ENCODE peak calls at places on chromosomes 16 and 17, in five cellular contexts. Y is activated naive CD4-positive, alpha-beta T cell; E is CD4-positive, CD25-positive, alpha-beta regulatory T cell; W is AG04449; V is ovary. J is an unnamed sample.

GRCh38 chr16:88289549-88290344 is 93.0 kb upstream of the ZNF469 start:
- DNase-seq in Y (no peak), E (peak; percentile 7), W (no peak), V (no peak), J (peak; percentile 28)

GRCh38 chr17:56881685-56882295 is 32.1 kb downstream of the TRIM25 start:
- DNase-seq in Y (no peak), E (no peak), W (no peak), V (no peak), J (no peak)

GRCh38 chr17:48726182-48726915 is 2.2 kb downstream of the HOXB13 start:
- DNase-seq in Y (no peak), E (no peak), W (no peak), V (no peak), J (no peak)

GRCh38 chr17:69578385-69578936 is 164.0 kb downstream of the MAP2K6 start:
- DNase-seq in Y (no peak), E (no peak), W (no peak), V (no peak), J (no peak)

GRCh38 chr16:50311134-50311528 is 44.8 kb downstream of the ADCY7 start:
- DNase-seq in Y (no peak), E (no peak), W (no peak), V (no peak), J (peak; percentile 36)

GRCh38 chr16:769201-769769 is 8.8 kb downstream of the MSLN start:
- DNase-seq in Y (no peak), E (no peak), W (no peak), V (no peak), J (no peak)

GRCh38 chr17:80859004-80859941 is 132.4 kb upstream of the CHMP6 start:
- DNase-seq in Y (no peak), E (no peak), W (peak; percentile 76), V (peak; percentile 76), J (no peak)

GRCh38 chr17:80858301-80859003 is 133.2 kb upstream of the CHMP6 start:
- DNase-seq in Y (no peak), E (no peak), W (no peak), V (no peak), J (no peak)

GRCh38 chr16:88633684-88634140 is 4.7 kb upstream of the IL17C start:
- DNase-seq in Y (no peak), E (peak; percentile 60), W (no peak), V (no peak), J (no peak)

GRCh38 chr16:72797606-72798005 is 250.3 kb downstream of the ZFHX3 start:
- DNase-seq in Y (no peak), E (no peak), W (no peak), V (no peak), J (no peak)

GRCh38 chr17:42018339-42018738 is 1.1 kb upstream of the DNAJC7 start:
- DNase-seq in Y (no peak), E (no peak), W (no peak), V (no peak), J (no peak)

GRCh38 chr17:50593321-50593720 is 32.8 kb downstream of the CACNA1G start:
- DNase-seq in Y (no peak), E (no peak), W (no peak), V (no peak), J (no peak)

GRCh38 chr16:46974352-46974751 is 878 bp upstream of the DNAJA2 start:
- DNase-seq in Y (no peak), E (peak; percentile 80), W (no peak), V (no peak), J (no peak)

GRCh38 chr16:16073884-16074781 is 124.7 kb downstream of the ABCC1 start:
- DNase-seq in Y (no peak), E (no peak), W (peak; percentile 88), V (peak; percentile 38), J (peak; percentile 70)

GRCh38 chr17:20611314-20611713 is 31.8 kb downstream of the CDRT15L2 start:
- DNase-seq in Y (no peak), E (no peak), W (no peak), V (no peak), J (no peak)

GRCh38 chr16:65975049-65975708 is 391.3 kb upstream of the CDH5 start:
- DNase-seq in Y (no peak), E (no peak), W (no peak), V (no peak), J (no peak)

GRCh38 chr17:76272541-76273434 is 7.6 kb downstream of the UBALD2 start:
- DNase-seq in Y (no peak), E (peak; percentile 64), W (no peak), V (no peak), J (no peak)

GRCh38 chr17:64357191-64357981 is 33.3 kb downstream of the PECAM1 start:
- DNase-seq in Y (no peak), E (no peak), W (peak; percentile 85), V (peak; percentile 54), J (no peak)

GRCh38 chr17:48194097-48194550 is 86.6 kb downstream of the SNX11 start:
- DNase-seq in Y (no peak), E (peak; percentile 82), W (no peak), V (no peak), J (no peak)

GRCh38 chr17:78789663-78790181 is 7.6 kb upstream of the CYTH1 start:
- DNase-seq in Y (no peak), E (peak; percentile 82), W (peak; percentile 50), V (no peak), J (no peak)

GRCh38 chr16:29230671-29231091 is 175.8 kb downstream of the NPIPB11 start:
- DNase-seq in Y (no peak), E (no peak), W (no peak), V (peak; percentile 50), J (peak; percentile 50)

GRCh38 chr16:56199164-56199563 is 7.9 kb downstream of the GNAO1 start:
- DNase-seq in Y (no peak), E (peak; percentile 36), W (no peak), V (no peak), J (no peak)

GRCh38 chr16:11389631-11390565 is 44.6 kb downstream of the RMI2 start:
- DNase-seq in Y (no peak), E (peak; percentile 22), W (no peak), V (no peak), J (no peak)

GRCh38 chr17:80953471-80954315 is 37.9 kb upstream of the CHMP6 start:
- DNase-seq in Y (no peak), E (no peak), W (no peak), V (no peak), J (no peak)

GRCh38 chr16:29810699-29811169 is 1.3 kb upstream of the PRRT2 start:
- DNase-seq in Y (no peak), E (no peak), W (no peak), V (no peak), J (no peak)

GRCh38 chr17:17344507-17345293 is 41.5 kb downstream of the NT5M start:
- DNase-seq in Y (no peak), E (no peak), W (no peak), V (no peak), J (no peak)

GRCh38 chr17:31598921-31599571 is 207.6 kb downstream of the RAB11FIP4 start:
- DNase-seq in Y (no peak), E (no peak), W (no peak), V (no peak), J (no peak)

GRCh38 chr16:49048557-49048956 is 233.1 kb downstream of the CBLN1 start:
- DNase-seq in Y (no peak), E (no peak), W (no peak), V (no peak), J (no peak)

GRCh38 chr16:66236301-66236700 is 130.2 kb upstream of the CDH5 start:
- DNase-seq in Y (no peak), E (no peak), W (no peak), V (no peak), J (no peak)

GRCh38 chr17:1221209-1221608 is 41.4 kb upstream of the ABR start:
- DNase-seq in Y (no peak), E (no peak), W (no peak), V (no peak), J (no peak)

GRCh38 chr16:85090873-85091521 is 21.3 kb downstream of the CIBAR2 start:
- DNase-seq in Y (no peak), E (no peak), W (no peak), V (no peak), J (no peak)

GRCh38 chr16:46961373-46962353 is 11.8 kb downstream of the DNAJA2 start:
- DNase-seq in Y (no peak), E (peak; percentile 62), W (no peak), V (no peak), J (no peak)

GRCh38 chr17:19345486-19346350 is 16.8 kb downstream of the B9D1 start:
- DNase-seq in Y (no peak), E (no peak), W (no peak), V (no peak), J (no peak)

GRCh38 chr16:67805718-67806427 is 487 bp downstream of the RANBP10 start:
- DNase-seq in Y (no peak), E (no peak), W (no peak), V (no peak), J (no peak)

GRCh38 chr17:60139438-60140285 is 10.1 kb upstream of the CA4 start:
- DNase-seq in Y (no peak), E (peak; percentile 68), W (no peak), V (peak; percentile 51), J (peak; percentile 74)

GRCh38 chr16:27430512-27430911 is 28.5 kb downstream of the IL21R start:
- DNase-seq in Y (no peak), E (no peak), W (no peak), V (no peak), J (no peak)